ENCODE peak calls at places on chromosomes 7 and 10, in four cellular contexts. J is GM12878, M is K562, H is HepG2. Y is an unnamed sample.

GRCh38 chr10:90930971-90931841 is 10.3 kb upstream of the ANKRD1 start:
- DNase-seq in H (peak), J (no peak), M (no peak), Y (peak)

GRCh38 chr10:118798186-118798811 is 43.5 kb upstream of the CACUL1 start:
- DNase-seq in H (no peak), M (no peak), J (no peak), Y (no peak)

GRCh38 chr7:127632276-127632910 is 14.5 kb upstream of the PAX4 start:
- DNase-seq in H (no peak), J (no peak), M (no peak), Y (no peak)

GRCh38 chr10:131667561-131667960 is 233.2 kb upstream of the PPP2R2D start:
- DNase-seq in J (no peak), M (no peak), H (no peak), Y (no peak)

GRCh38 chr10:80421369-80422220 is 13.2 kb downstream of the PRXL2A start:
- DNase-seq in J (peak), H (no peak), M (no peak), Y (no peak)

GRCh38 chr7:150515752-150516151 is 1.1 kb downstream of the GIMAP7 start:
- DNase-seq in J (no peak), M (no peak), H (no peak), Y (no peak)

GRCh38 chr7:100568936-100569844 is 4.5 kb downstream of the SAP25 start:
- DNase-seq in H (peak), J (no peak), M (peak), Y (peak)

GRCh38 chr7:139610595-139610994 is 87.1 kb downstream of the CLEC2L start:
- DNase-seq in H (no peak), J (no peak), M (no peak), Y (no peak)

GRCh38 chr7:45651056-45651444 is 76.9 kb downstream of the ADCY1 start:
- DNase-seq in M (no peak), J (no peak), H (no peak), Y (no peak)

GRCh38 chr10:124025638-124026336 is 67.6 kb downstream of the CHST15 start:
- DNase-seq in M (peak), J (no peak), H (peak), Y (no peak)

GRCh38 chr10:74827045-74827441 is 643 bp downstream of the KAT6B start:
- DNase-seq in M (no peak), J (no peak), H (no peak), Y (no peak)

GRCh38 chr10:88915781-88916180 is 35.7 kb downstream of the STAMBPL1 start:
- DNase-seq in M (no peak), H (no peak), J (no peak), Y (no peak)

GRCh38 chr10:58027431-58027830 is 240.3 kb downstream of the IPMK start:
- DNase-seq in M (no peak), J (no peak), H (no peak), Y (no peak)

GRCh38 chr10:133342942-133343341 is 4.2 kb upstream of the PRAP1 start:
- DNase-seq in M (no peak), J (no peak), H (no peak), Y (no peak)

GRCh38 chr10:116364808-116365207 is 40.6 kb downstream of the CCDC172 start:
- DNase-seq in M (no peak), H (no peak), J (no peak), Y (no peak)

GRCh38 chr7:50565559-50565916 is 333 bp upstream of the DDC start:
- DNase-seq in M (no peak), H (no peak), J (no peak), Y (no peak)

GRCh38 chr7:50562126-50562525 is 3.1 kb downstream of the DDC start:
- DNase-seq in J (no peak), M (no peak), H (no peak), Y (peak)

GRCh38 chr7:50564171-50564570 is 1.0 kb downstream of the DDC start:
- DNase-seq in J (no peak), H (no peak), M (no peak), Y (no peak)

GRCh38 chr7:50565977-50566376 is 772 bp upstream of the DDC start:
- DNase-seq in M (no peak), J (no peak), H (no peak), Y (no peak)

GRCh38 chr7:50564630-50565558 is at the start of gene DDC:
- DNase-seq in J (no peak), H (peak), M (no peak), Y (no peak)
- TF ChIP-seq NR2C2 in J (no peak), H (peak), M (no peak), Y (no peak)

GRCh38 chr10:456486-456885 is 233.0 kb downstream of the DIP2C start:
- DNase-seq in M (no peak), J (no peak), H (no peak), Y (no peak)

GRCh38 chr10:451856-452255 is 237.6 kb downstream of the DIP2C start:
- DNase-seq in J (no peak), H (no peak), M (no peak), Y (no peak)

GRCh38 chr10:452512-453504 is 236.7 kb downstream of the DIP2C start:
- DNase-seq in M (no peak), J (no peak), H (no peak), Y (no peak)

GRCh38 chr10:458466-458865 is 231.0 kb downstream of the DIP2C start:
- DNase-seq in H (no peak), J (no peak), M (no peak), Y (no peak)

DNA sequence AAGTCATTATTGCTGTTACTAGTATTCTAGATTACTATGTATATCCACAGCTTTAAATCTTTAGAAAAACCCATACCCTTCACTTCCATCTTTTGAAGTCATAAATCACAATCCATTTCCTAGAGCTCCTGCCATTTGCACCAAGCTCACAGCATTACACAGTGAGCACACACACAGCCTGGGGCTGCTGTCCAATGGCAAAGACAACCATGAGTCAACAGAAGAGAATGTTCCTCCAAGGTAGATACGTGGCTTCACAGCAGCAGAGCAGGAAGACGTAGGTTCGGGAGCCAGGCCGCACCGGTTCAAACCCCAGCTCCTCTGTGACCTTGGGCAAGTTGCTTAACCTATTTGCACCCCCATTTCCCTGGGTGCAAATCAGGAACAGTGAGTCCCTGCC is 234.6 kb downstream of the DIP2C start:
- DNase-seq in J (no peak), H (no peak), M (no peak), Y (no peak)
- TF ChIP-seq NR2C2 in J (no peak), H (no peak), M (no peak), Y (no peak)

DNA sequence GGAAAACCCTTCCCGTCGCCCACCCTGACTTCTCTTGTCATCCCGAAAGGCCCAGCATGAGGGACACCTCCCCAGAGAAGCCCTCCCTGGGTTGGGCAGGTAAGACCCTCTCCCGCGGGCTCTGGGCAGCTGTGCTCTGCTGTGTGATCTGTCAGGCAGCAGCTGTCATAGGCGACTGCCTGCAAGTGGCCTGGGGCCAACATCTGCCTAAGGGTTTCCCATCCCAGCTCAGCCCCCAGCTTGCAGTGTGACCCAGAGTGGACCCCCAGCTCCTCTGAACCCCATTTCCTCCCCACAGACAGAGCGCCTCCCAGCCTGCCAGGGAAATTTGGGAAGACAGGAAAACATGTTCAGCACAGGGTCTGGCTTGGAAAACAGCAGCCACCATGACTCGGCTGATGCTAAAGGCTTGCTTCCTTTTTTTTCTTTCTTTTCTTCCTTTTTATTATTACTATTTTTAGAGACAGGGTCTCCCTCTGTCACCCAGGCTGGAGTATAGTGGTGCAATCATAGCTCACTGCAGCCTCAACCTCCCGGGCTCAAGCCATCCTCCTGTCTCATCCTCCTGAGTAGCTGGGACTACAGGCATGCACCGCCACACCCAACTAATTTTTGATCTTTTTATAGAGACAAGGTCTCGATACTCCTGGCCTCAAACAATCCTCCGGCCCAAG is 18.3 kb upstream of the TNRC18 start:
- DNase-seq in H (no peak), M (no peak), J (no peak), Y (no peak)
- TF ChIP-seq NR2C2 in H (no peak), M (no peak), J (no peak), Y (no peak)

DNA sequence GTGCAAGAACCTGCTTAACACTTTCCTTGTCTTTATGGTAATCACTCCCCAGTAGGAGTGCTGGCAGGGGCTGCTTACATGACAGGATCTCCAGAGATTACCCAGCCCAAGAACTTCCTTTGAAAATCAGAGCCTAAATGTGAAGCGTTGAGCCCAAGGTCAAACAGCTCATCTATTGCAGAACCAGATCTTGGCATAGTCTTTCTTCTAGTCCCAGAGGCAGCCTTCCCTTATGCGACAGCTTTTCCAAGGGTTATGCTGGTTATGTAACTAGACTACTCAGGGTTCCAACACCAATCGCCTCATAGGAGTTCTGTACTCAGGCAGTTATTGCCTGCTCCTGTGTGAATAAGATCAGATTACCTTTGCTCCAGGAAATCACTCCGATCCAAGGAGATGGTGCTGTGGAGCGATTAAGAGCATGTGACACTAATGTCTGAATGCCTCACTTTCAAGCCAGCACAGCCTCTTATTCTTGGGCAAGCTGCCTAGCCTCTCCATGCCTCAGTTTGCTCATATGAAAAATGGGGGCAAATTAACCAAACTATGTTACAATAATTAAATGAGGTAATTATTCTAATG is 8.4 kb upstream of the LGI1 start:
- DNase-seq in J (no peak), H (no peak), M (no peak), Y (peak)
- TF ChIP-seq NR2C2 in J (no peak), H (no peak), M (no peak), Y (no peak)

GRCh38 chr10:121525276-121526039 is 72.8 kb downstream of the FGFR2 start:
- DNase-seq in M (no peak), J (no peak), H (no peak), Y (no peak)
- TF ChIP-seq NR2C2 in M (no peak), J (no peak), H (no peak), Y (no peak)

DNA sequence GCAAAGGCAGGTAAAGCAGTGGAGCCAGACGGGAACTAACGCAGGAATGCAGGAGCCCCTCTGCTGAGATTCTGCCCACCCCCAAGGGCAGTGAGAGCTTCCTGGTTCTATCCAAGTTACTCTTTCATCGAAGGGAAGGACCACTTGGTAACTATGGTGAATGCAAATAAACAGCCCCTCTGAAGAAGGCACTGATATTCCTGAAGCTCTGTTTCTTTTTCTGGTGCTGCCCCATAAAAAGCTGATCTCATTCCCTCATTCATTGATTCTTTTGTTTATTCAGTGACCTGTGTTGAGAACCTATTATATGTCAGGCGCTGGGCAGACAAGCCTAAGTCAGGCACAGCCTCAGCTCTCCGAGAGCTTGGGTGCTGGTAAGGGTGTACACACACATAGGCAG is 217.3 kb downstream of the SNX10 start:
- DNase-seq in J (no peak), H (no peak), M (no peak), Y (no peak)
- TF ChIP-seq NR2C2 in J (no peak), H (no peak), M (no peak), Y (no peak)

GRCh38 chr7:157712666-157713235 is 375.9 kb downstream of the DNAJB6 start:
- DNase-seq in H (no peak), M (no peak), J (no peak), Y (no peak)
- TF ChIP-seq NR2C2 in H (no peak), M (no peak), J (no peak), Y (no peak)

GRCh38 chr7:6181136-6181535 is 91.3 kb downstream of the CYTH3 start:
- DNase-seq in M (no peak), H (no peak), J (no peak), Y (no peak)
- TF ChIP-seq NR2C2 in M (no peak), H (no peak), J (no peak), Y (no peak)

DNA sequence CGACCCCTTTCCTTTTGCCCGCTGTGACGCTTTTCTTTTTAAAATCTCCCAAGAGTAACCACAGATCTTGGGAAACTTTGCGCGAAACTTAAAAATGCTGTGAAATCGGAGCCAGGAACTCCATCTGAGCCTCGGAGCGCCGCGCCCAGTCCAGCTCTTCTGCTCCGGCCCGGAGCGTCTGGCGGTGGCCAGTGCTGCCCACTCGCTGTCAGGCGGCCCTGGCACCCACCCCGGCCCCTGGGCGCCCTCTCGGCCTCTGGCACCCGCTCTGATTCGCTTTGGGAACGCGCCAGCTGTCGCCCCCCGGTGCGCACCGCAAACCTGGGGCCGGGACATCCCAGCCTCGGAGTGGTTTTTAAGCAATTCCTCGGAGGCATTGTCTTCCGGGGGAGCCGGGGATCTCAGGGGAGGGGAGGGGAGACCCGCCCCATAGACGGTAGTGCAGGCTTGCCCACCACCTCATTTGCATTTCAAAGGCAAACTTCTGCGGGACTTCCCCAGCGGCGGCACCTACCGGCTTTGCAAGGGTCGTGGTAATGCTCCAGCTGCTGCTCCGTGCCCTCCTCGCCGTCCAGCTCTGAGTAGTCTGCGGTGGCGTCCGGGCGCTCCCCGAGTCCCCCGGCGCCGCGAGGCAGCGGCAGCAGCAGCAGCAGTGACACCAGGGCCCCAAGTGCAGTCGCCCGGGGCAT is 585 bp downstream of the TLL2 start:
- DNase-seq in J (no peak), H (no peak), M (no peak), Y (no peak)
- TF ChIP-seq NR2C2 in J (no peak), H (no peak), M (no peak), Y (no peak)

DNA sequence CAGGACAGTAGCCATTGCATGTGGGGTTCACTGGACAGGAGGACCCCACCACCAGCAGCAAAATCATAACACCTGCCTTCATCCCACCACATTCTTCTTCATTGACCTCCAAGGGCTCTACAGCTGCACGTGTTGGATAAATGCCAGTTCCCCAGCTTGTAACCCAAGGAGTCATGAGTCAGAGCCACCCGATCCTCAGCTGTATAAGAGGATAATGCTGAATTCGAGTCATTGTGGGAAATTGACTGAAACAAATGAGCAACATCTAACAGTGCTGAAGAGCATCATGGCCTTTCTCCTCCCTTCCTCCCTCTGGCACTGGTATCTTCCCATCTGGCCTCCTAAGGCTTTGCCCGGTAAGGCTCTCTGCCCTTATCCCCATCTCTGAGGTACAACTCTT is 720.3 kb downstream of the GRID1 start:
- DNase-seq in J (no peak), H (no peak), M (no peak), Y (no peak)
- TF ChIP-seq NR2C2 in J (no peak), H (no peak), M (no peak), Y (no peak)